ENCODE peak calls at places on chromosomes 2 and 18, in four cellular contexts. D, A, J and F are unnamed samples.

GRCh38 chr18:45589559-45590041 is 25.7 kb upstream of the SLC14A2 start:
- DNase-seq in D (no peak), A (peak), J (no peak), F (no peak)

GRCh38 chr2:140551291-140551690 is 1579.5 kb downstream of the LRP1B start:
- DNase-seq in D (no peak), A (no peak), J (no peak), F (no peak)

GRCh38 chr2:231677632-231678104 is 30.7 kb upstream of the PTMA start:
- DNase-seq in D (peak), A (peak), J (peak), F (no peak)

GRCh38 chr2:25566694-25567093 is 106.7 kb downstream of the DTNB start:
- DNase-seq in D (no peak), A (no peak), J (no peak), F (peak)

GRCh38 chr2:12675352-12675795 is 41.4 kb upstream of the TRIB2 start:
- DNase-seq in D (peak), A (no peak), J (no peak), F (no peak)

GRCh38 chr2:27509326-27509725 is 12.7 kb downstream of the GCKR start:
- DNase-seq in D (no peak), A (no peak), J (no peak), F (no peak)

GRCh38 chr18:79576686-79577351 is 102.8 kb upstream of the CTDP1 start:
- DNase-seq in D (no peak), A (no peak), J (no peak), F (no peak)

GRCh38 chr2:203949228-203949627 is 12.7 kb downstream of the ICOS start:
- DNase-seq in D (no peak), A (no peak), J (no peak), F (no peak)

GRCh38 chr2:195049372-195050031 is 607.5 kb upstream of the SLC39A10 start:
- DNase-seq in D (no peak), A (no peak), J (no peak), F (no peak)

GRCh38 chr2:111702119-111702808 is 181.7 kb downstream of the ANAPC1 start:
- DNase-seq in D (peak), A (peak), J (peak), F (no peak)

DNA sequence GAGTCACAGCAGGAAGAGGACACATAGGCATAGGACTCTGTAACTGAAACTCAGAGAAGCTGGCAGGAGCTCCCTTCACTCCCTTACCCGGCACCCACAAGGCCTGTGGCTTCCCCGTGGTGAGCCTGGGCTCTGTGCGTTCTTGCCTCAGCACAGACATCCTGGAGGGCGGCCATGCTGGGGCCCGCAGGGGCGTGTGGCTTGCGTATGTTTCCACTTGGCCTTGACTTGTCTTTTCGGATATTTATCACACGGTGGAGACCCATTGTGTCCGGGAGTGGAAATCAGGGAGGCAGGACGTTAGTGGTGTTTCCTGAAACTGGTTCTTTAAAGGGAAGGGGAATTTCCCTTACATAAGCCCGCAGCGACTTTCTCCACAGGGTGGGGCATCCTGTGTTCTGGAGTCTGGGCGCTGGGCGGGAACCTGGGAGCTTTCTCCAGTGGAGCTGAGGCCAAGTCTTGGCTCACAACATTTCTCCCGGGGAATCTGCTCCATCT is 49.9 kb upstream of the EML6 start:
- DNase-seq in D (no peak), A (no peak), J (no peak), F (no peak)
- TF ChIP-seq EP300 in D (no peak), A (no peak), J (no peak), F (no peak)

DNA sequence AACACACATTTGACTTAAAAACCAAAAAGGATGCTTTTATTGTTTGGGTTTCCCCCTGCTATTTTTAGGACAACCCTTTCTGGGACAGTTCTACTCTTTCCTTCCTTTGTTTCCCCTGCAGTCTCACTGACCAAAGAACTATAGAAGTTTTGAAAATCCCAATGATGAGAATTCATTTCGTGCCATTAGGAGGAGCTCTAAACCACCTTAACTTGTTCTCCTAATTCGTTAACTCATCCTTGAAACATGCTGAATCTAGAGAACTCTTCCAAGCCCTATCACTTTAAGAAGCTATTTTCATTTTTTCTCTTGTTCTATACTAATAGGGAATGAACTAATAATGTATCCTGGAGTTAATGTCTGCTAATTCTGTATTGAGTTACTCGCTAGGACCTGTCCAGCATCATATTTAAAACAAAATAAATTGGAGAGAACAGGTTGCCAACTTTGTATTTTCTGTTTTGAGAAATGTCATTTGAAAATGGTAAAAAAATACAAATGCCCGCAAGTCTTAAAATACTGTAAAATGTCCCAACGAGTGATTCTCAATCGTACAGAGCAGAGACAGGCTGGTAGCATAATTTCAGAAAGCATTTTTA is 62.9 kb downstream of the AFTPH start:
- DNase-seq in D (peak), A (no peak), J (peak), F (no peak)
- TF ChIP-seq ZBTB33 in D (no peak), A (no peak), J (no peak), F (no peak)

GRCh38 chr2:112794131-112794733 is 9.9 kb upstream of the IL1A start:
- DNase-seq in D (peak), A (no peak), J (peak), F (no peak)

GRCh38 chr2:112790305-112790704 is 6.0 kb upstream of the IL1A start:
- DNase-seq in D (no peak), A (no peak), J (peak), F (no peak)

GRCh38 chr2:112793449-112793978 is 9.2 kb upstream of the IL1A start:
- DNase-seq in D (no peak), A (no peak), J (no peak), F (no peak)

GRCh38 chr2:112791019-112791418 is 6.7 kb upstream of the IL1A start:
- DNase-seq in D (no peak), A (no peak), J (no peak), F (no peak)

DNA sequence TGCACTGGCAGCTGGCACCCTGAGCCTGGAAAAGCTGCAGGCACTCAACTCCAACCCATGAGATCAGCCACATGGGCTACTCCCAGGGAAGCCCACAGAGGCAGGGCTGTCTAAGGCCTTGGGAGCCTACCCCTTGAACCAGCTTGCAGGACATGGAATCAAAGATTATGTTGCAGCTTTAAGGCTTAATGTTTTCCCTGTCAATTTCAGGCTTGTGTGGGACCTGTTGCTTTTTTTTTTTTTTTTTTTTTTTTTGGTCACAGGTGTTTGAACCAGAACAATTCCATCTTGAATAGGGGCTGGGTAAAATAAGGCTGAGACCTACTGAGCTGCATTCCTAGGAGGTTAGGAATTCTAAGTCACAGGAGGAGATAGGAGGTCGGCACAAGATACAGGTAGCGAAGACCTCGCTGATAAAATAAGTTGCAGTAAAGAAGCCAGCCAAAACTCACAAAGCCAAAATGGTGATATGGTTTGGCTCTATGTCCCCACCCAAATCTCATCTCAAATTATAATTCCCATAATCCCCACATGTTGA is 7.5 kb upstream of the IL1A start:
- DNase-seq in D (no peak), A (no peak), J (no peak), F (no peak)
- TF ChIP-seq EP300 in D (no peak), A (no peak), J (no peak), F (no peak)

GRCh38 chr2:218168635-218169462 is 2.1 kb upstream of the CXCR1 start:
- DNase-seq in D (peak), A (peak), J (peak), F (no peak)

GRCh38 chr2:218169757-218170546 is 3.2 kb upstream of the CXCR1 start:
- DNase-seq in D (no peak), A (no peak), J (peak), F (no peak)

GRCh38 chr2:218168016-218168415 is 1.3 kb upstream of the CXCR1 start:
- DNase-seq in D (no peak), A (no peak), J (no peak), F (no peak)

GRCh38 chr2:218162817-218163216 is 3.9 kb downstream of the CXCR1 start:
- DNase-seq in D (no peak), A (no peak), J (no peak), F (no peak)

GRCh38 chr2:218166791-218167190 is at the start of gene CXCR1:
- DNase-seq in D (no peak), A (no peak), J (no peak), F (no peak)
- TF ChIP-seq ZBTB33 in D (no peak), A (no peak), J (no peak), F (no peak)